ENCODE peak calls at places on chromosomes 16 and 17, in five cellular contexts. One of them, this sample, is unnamed.
A peak's percentile ranks its signal among the peaks of the same experiment; 100 is the strongest.

GRCh38 chr17:42877037-42877436 is 23.6 kb upstream of the G6PC1 start:
- DNase-seq in HCEC 1CT: no peak
- DNase-seq in MM.1S: no peak
- DNase-seq in transverse colon: no peak
- DNase-seq in T follicular helper cell: no peak
- DNase-seq in this sample: no peak

GRCh38 chr16:49639739-49640388 is 216.0 kb downstream of the ZNF423 start:
- DNase-seq in T follicular helper cell: no peak
- DNase-seq in HCEC 1CT: no peak
- DNase-seq in MM.1S: no peak
- DNase-seq in transverse colon: no peak
- DNase-seq in this sample: peak; percentile 9

GRCh38 chr17:42311240-42312034 is 23.1 kb downstream of the STAT5A start:
- DNase-seq in T follicular helper cell: no peak
- DNase-seq in HCEC 1CT: peak; percentile 92
- DNase-seq in transverse colon: peak; percentile 78
- DNase-seq in MM.1S: no peak
- DNase-seq in this sample: peak; percentile 98

GRCh38 chr16:24775455-24775854 is 46.0 kb downstream of the TNRC6A start:
- DNase-seq in MM.1S: no peak
- DNase-seq in T follicular helper cell: no peak
- DNase-seq in transverse colon: peak; percentile 64
- DNase-seq in HCEC 1CT: no peak
- DNase-seq in this sample: no peak

GRCh38 chr17:17837966-17838962 is 1.5 kb upstream of the SREBF1 start:
- DNase-seq in HCEC 1CT: peak; percentile 44
- DNase-seq in MM.1S: no peak
- DNase-seq in transverse colon: peak; percentile 64
- DNase-seq in T follicular helper cell: no peak
- DNase-seq in this sample: peak; percentile 88

GRCh38 chr16:1184156-1184868 is 31.4 kb downstream of the CACNA1H start:
- DNase-seq in transverse colon: peak; percentile 20
- DNase-seq in MM.1S: no peak
- DNase-seq in HCEC 1CT: no peak
- DNase-seq in T follicular helper cell: no peak
- DNase-seq in this sample: no peak

GRCh38 chr16:12879812-12880211 is 21.6 kb upstream of the SHISA9 start:
- DNase-seq in T follicular helper cell: no peak
- DNase-seq in MM.1S: no peak
- DNase-seq in transverse colon: no peak
- DNase-seq in HCEC 1CT: no peak
- DNase-seq in this sample: no peak

GRCh38 chr17:46947236-46947635 is 24.3 kb downstream of the GOSR2 start:
- DNase-seq in MM.1S: no peak
- DNase-seq in T follicular helper cell: no peak
- DNase-seq in HCEC 1CT: no peak
- DNase-seq in transverse colon: no peak
- DNase-seq in this sample: no peak

GRCh38 chr16:82260212-82260795 is 90.3 kb upstream of the MPHOSPH6 start:
- DNase-seq in HCEC 1CT: no peak
- DNase-seq in T follicular helper cell: no peak
- DNase-seq in transverse colon: no peak
- DNase-seq in MM.1S: no peak
- DNase-seq in this sample: no peak

GRCh38 chr16:67562918-67563707 is 787 bp downstream of the CTCF start:
- DNase-seq in HCEC 1CT: peak; percentile 44
- DNase-seq in transverse colon: peak; percentile 62
- DNase-seq in T follicular helper cell: peak; percentile 48
- DNase-seq in MM.1S: peak; percentile 66
- DNase-seq in this sample: peak; percentile 58

GRCh38 chr17:74372426-74372825 is 5.1 kb downstream of the GPR142 start:
- DNase-seq in HCEC 1CT: no peak
- DNase-seq in T follicular helper cell: no peak
- DNase-seq in transverse colon: no peak
- DNase-seq in MM.1S: no peak
- DNase-seq in this sample: no peak

GRCh38 chr17:33261911-33262665 is 31.0 kb downstream of the ASIC2 start:
- DNase-seq in transverse colon: no peak
- DNase-seq in HCEC 1CT: no peak
- DNase-seq in T follicular helper cell: no peak
- DNase-seq in MM.1S: no peak
- DNase-seq in this sample: no peak

GRCh38 chr16:87447323-87447722 is 45.5 kb downstream of the ZCCHC14 start:
- DNase-seq in transverse colon: no peak
- DNase-seq in HCEC 1CT: peak; percentile 85
- DNase-seq in MM.1S: no peak
- DNase-seq in T follicular helper cell: no peak
- DNase-seq in this sample: no peak

GRCh38 chr17:29146369-29146972 is 33.7 kb downstream of the MYO18A start:
- DNase-seq in MM.1S: no peak
- DNase-seq in transverse colon: no peak
- DNase-seq in T follicular helper cell: no peak
- DNase-seq in HCEC 1CT: no peak
- DNase-seq in this sample: no peak

GRCh38 chr17:64491034-64491860 is 5.6 kb downstream of the POLG2 start:
- DNase-seq in MM.1S: peak; percentile 58
- DNase-seq in transverse colon: peak; percentile 37
- DNase-seq in T follicular helper cell: peak; percentile 34
- DNase-seq in HCEC 1CT: peak; percentile 40
- DNase-seq in this sample: no peak

GRCh38 chr16:20849587-20850390 is 43.5 kb downstream of the REXO5 start:
- DNase-seq in MM.1S: peak; percentile 20
- DNase-seq in HCEC 1CT: peak; percentile 42
- DNase-seq in transverse colon: peak; percentile 78
- DNase-seq in T follicular helper cell: peak; percentile 49
- DNase-seq in this sample: peak; percentile 75

GRCh38 chr17:2197271-2197670 is 106.3 kb downstream of the SMG6 start:
- DNase-seq in T follicular helper cell: no peak
- DNase-seq in MM.1S: no peak
- DNase-seq in HCEC 1CT: no peak
- DNase-seq in transverse colon: no peak
- DNase-seq in this sample: no peak

GRCh38 chr17:40915721-40916256 is 21.7 kb downstream of the KRT23 start:
- DNase-seq in HCEC 1CT: peak; percentile 69
- DNase-seq in T follicular helper cell: no peak
- DNase-seq in transverse colon: no peak
- DNase-seq in MM.1S: no peak
- DNase-seq in this sample: no peak

GRCh38 chr17:2406903-2407790 is 6.3 kb upstream of the MNT start:
- DNase-seq in transverse colon: peak; percentile 91
- DNase-seq in MM.1S: no peak
- DNase-seq in T follicular helper cell: no peak
- DNase-seq in HCEC 1CT: peak; percentile 97
- DNase-seq in this sample: no peak

GRCh38 chr17:62790554-62790953 is 17.6 kb downstream of the MARCHF10 start:
- DNase-seq in MM.1S: no peak
- DNase-seq in transverse colon: no peak
- DNase-seq in T follicular helper cell: no peak
- DNase-seq in HCEC 1CT: peak; percentile 85
- DNase-seq in this sample: no peak

GRCh38 chr17:63838586-63839184 is 3.8 kb downstream of the SMARCD2 start:
- DNase-seq in transverse colon: peak; percentile 82
- DNase-seq in MM.1S: no peak
- DNase-seq in HCEC 1CT: peak; percentile 28
- DNase-seq in T follicular helper cell: no peak
- DNase-seq in this sample: peak; percentile 96

GRCh38 chr17:57266842-57267241 is 10.5 kb downstream of the MSI2 start:
- DNase-seq in T follicular helper cell: no peak
- DNase-seq in transverse colon: no peak
- DNase-seq in HCEC 1CT: no peak
- DNase-seq in MM.1S: no peak
- DNase-seq in this sample: no peak

GRCh38 chr16:57530104-57530522 is 6.3 kb downstream of the CCDC102A start:
- DNase-seq in HCEC 1CT: peak; percentile 24
- DNase-seq in transverse colon: peak; percentile 63
- DNase-seq in MM.1S: no peak
- DNase-seq in T follicular helper cell: peak; percentile 57
- DNase-seq in this sample: no peak

GRCh38 chr17:73643012-73643845 is 1.0 kb downstream of the SDK2 start:
- DNase-seq in HCEC 1CT: no peak
- DNase-seq in MM.1S: no peak
- DNase-seq in transverse colon: peak; percentile 34
- DNase-seq in T follicular helper cell: no peak
- DNase-seq in this sample: peak; percentile 27

GRCh38 chr17:65324977-65325376 is 187.8 kb downstream of the RGS9 start:
- DNase-seq in transverse colon: no peak
- DNase-seq in MM.1S: no peak
- DNase-seq in HCEC 1CT: no peak
- DNase-seq in T follicular helper cell: no peak
- DNase-seq in this sample: peak; percentile 10

GRCh38 chr17:1177099-1177996 is 2.4 kb downstream of the ABR start:
- DNase-seq in HCEC 1CT: no peak
- DNase-seq in T follicular helper cell: no peak
- DNase-seq in MM.1S: no peak
- DNase-seq in transverse colon: no peak
- DNase-seq in this sample: no peak

GRCh38 chr16:6884002-6884401 is 448.6 kb upstream of the RBFOX1 start:
- DNase-seq in MM.1S: no peak
- DNase-seq in T follicular helper cell: no peak
- DNase-seq in HCEC 1CT: no peak
- DNase-seq in transverse colon: no peak
- DNase-seq in this sample: peak; percentile 90

GRCh38 chr16:67084345-67085028 is 25.3 kb upstream of the PHAF1 start:
- DNase-seq in transverse colon: no peak
- DNase-seq in T follicular helper cell: no peak
- DNase-seq in MM.1S: peak; percentile 47
- DNase-seq in HCEC 1CT: no peak
- DNase-seq in this sample: no peak

GRCh38 chr17:9900744-9901143 is 4.3 kb downstream of the RCVRN start:
- DNase-seq in T follicular helper cell: no peak
- DNase-seq in HCEC 1CT: no peak
- DNase-seq in transverse colon: no peak
- DNase-seq in MM.1S: no peak
- DNase-seq in this sample: no peak

GRCh38 chr17:3892095-3892998 is 506 bp downstream of the CAMKK1 start:
- DNase-seq in transverse colon: peak; percentile 83
- DNase-seq in T follicular helper cell: peak; percentile 73
- DNase-seq in HCEC 1CT: peak; percentile 32
- DNase-seq in MM.1S: peak; percentile 23
- DNase-seq in this sample: peak; percentile 90

GRCh38 chr17:31321481-31321880 is at the start of gene EVI2A:
- DNase-seq in HCEC 1CT: peak; percentile 81
- DNase-seq in transverse colon: peak; percentile 42
- DNase-seq in T follicular helper cell: peak; percentile 73
- DNase-seq in MM.1S: peak; percentile 97
- DNase-seq in this sample: no peak

GRCh38 chr16:48153689-48154265 is 2.0 kb downstream of the ABCC12 start:
- DNase-seq in HCEC 1CT: no peak
- DNase-seq in MM.1S: no peak
- DNase-seq in T follicular helper cell: no peak
- DNase-seq in transverse colon: no peak
- DNase-seq in this sample: no peak

This sample was measured in thyroid gland.